ENCODE peak calls at places on chromosomes 3 and 15, in four cellular contexts. G is germinal center, H is fibroblast of lung, F is B cell. V is an unnamed sample.

GRCh38 chr3:70716832-70717231 is 404.4 kb upstream of the MDFIC2 start:
- DNase-seq in G (no peak), H (peak), F (no peak), V (no peak)

GRCh38 chr15:85289677-85290365 is 90.6 kb upstream of the AKAP13 start:
- DNase-seq in G (peak), H (peak), F (peak), V (peak)

GRCh38 chr3:61560452-61561373 is 658 bp upstream of the PTPRG start:
- DNase-seq in G (peak), H (peak), F (peak), V (peak)

GRCh38 chr3:52527732-52528595 is 5.7 kb downstream of the NT5DC2 start:
- DNase-seq in G (no peak), H (no peak), F (peak), V (no peak)

GRCh38 chr3:61030469-61031035 is 220.7 kb downstream of the FHIT start:
- DNase-seq in G (no peak), H (peak), F (no peak), V (peak)

GRCh38 chr15:78055923-78056713 is 21.4 kb downstream of the TBC1D2B start:
- DNase-seq in G (peak), H (no peak), F (no peak), V (no peak)

GRCh38 chr3:97934980-97935695 is 37.1 kb downstream of the RIOX2 start:
- DNase-seq in G (no peak), H (no peak), F (no peak), V (no peak)

GRCh38 chr15:38299216-38299615 is 46.6 kb downstream of the SPRED1 start:
- DNase-seq in G (no peak), H (peak), F (no peak), V (no peak)

GRCh38 chr3:4939276-4939675 is 40.0 kb upstream of the BHLHE40 start:
- DNase-seq in G (no peak), H (no peak), F (no peak), V (no peak)

GRCh38 chr3:171984883-171985282 is 54.5 kb upstream of the FNDC3B start:
- DNase-seq in G (no peak), H (no peak), F (no peak), V (no peak)

GRCh38 chr15:80991446-80991845 is 1.8 kb upstream of the MESD start:
- DNase-seq in G (no peak), H (peak), F (no peak), V (no peak)

GRCh38 chr15:20361091-20361490 is 180.5 kb downstream of the GOLGA6L6 start:
- DNase-seq in G (no peak), H (no peak), F (no peak), V (no peak)

GRCh38 chr15:82571722-82572222 is 31.5 kb upstream of the RPS17 start:
- DNase-seq in G (no peak), H (peak), F (no peak), V (peak)

GRCh38 chr3:197460002-197460401 is 95.8 kb downstream of the BDH1 start:
- DNase-seq in G (no peak), H (no peak), F (no peak), V (no peak)

GRCh38 chr3:163391407-163392181 is 1686.7 kb downstream of the SI start:
- DNase-seq in G (no peak), H (no peak), F (no peak), V (no peak)

GRCh38 chr15:70128757-70129140 is 31.0 kb upstream of the TLE3 start:
- DNase-seq in G (no peak), H (no peak), F (no peak), V (no peak)

GRCh38 chr15:99604865-99605264 is 39.1 kb downstream of the MEF2A start:
- DNase-seq in G (no peak), H (no peak), F (no peak), V (no peak)

GRCh38 chr15:99504071-99504822 is 61.5 kb upstream of the MEF2A start:
- DNase-seq in G (peak), H (no peak), F (peak), V (no peak)

GRCh38 chr3:187889601-187890404 is 144.5 kb upstream of the BCL6 start:
- DNase-seq in G (peak), H (peak), F (no peak), V (no peak)

GRCh38 chr3:24220859-24221657 is 273.6 kb downstream of the THRB start:
- DNase-seq in G (no peak), H (peak), F (no peak), V (peak)